ENCODE peak calls at places on chromosomes 4 and X, in six cellular contexts. One of them, this sample, is unnamed.

GRCh38 chrX:44872319-44872816 is 620 bp upstream of the KDM6A start:
- DNase-seq in AG10803: no peak
- DNase-seq in upper lobe of right lung: no peak
- DNase-seq in mesothelial cell of epicardium: peak
- DNase-seq in dorsolateral prefrontal cortex: no peak
- DNase-seq in tibial artery: peak
- DNase-seq in this sample: no peak

GRCh38 chr4:149684516-149684915 is 131.1 kb downstream of the IQCM start:
- DNase-seq in AG10803: no peak
- DNase-seq in upper lobe of right lung: no peak
- DNase-seq in mesothelial cell of epicardium: no peak
- DNase-seq in dorsolateral prefrontal cortex: no peak
- DNase-seq in tibial artery: no peak
- DNase-seq in this sample: no peak

GRCh38 chrX:130728208-130728607 is 174.8 kb downstream of the ENOX2 start:
- DNase-seq in AG10803: peak
- DNase-seq in upper lobe of right lung: no peak
- DNase-seq in mesothelial cell of epicardium: no peak
- DNase-seq in dorsolateral prefrontal cortex: no peak
- DNase-seq in tibial artery: no peak
- DNase-seq in this sample: no peak

GRCh38 chr4:8336412-8337075 is 67.0 kb downstream of the HTRA3 start:
- DNase-seq in AG10803: peak
- DNase-seq in upper lobe of right lung: no peak
- DNase-seq in mesothelial cell of epicardium: no peak
- DNase-seq in dorsolateral prefrontal cortex: no peak
- DNase-seq in tibial artery: no peak
- DNase-seq in this sample: no peak

GRCh38 chrX:41128955-41129354 is 43.7 kb downstream of the USP9X start:
- DNase-seq in AG10803: no peak
- DNase-seq in upper lobe of right lung: no peak
- DNase-seq in mesothelial cell of epicardium: no peak
- DNase-seq in dorsolateral prefrontal cortex: no peak
- DNase-seq in tibial artery: no peak
- DNase-seq in this sample: no peak

GRCh38 chr4:52852041-52852440 is 10.1 kb upstream of the RASL11B start:
- DNase-seq in AG10803: peak
- DNase-seq in upper lobe of right lung: no peak
- DNase-seq in mesothelial cell of epicardium: no peak
- DNase-seq in dorsolateral prefrontal cortex: no peak
- DNase-seq in tibial artery: no peak
- DNase-seq in this sample: no peak

GRCh38 chr4:99518883-99519282 is 8.1 kb downstream of the C4orf17 start:
- DNase-seq in AG10803: no peak
- DNase-seq in upper lobe of right lung: no peak
- DNase-seq in mesothelial cell of epicardium: no peak
- DNase-seq in dorsolateral prefrontal cortex: no peak
- DNase-seq in tibial artery: no peak
- DNase-seq in this sample: no peak

GRCh38 chrX:154021131-154021611 is 1.5 kb upstream of the IRAK1 start:
- DNase-seq in AG10803: peak
- DNase-seq in upper lobe of right lung: no peak
- DNase-seq in mesothelial cell of epicardium: no peak
- DNase-seq in dorsolateral prefrontal cortex: no peak
- DNase-seq in tibial artery: no peak
- DNase-seq in this sample: no peak

GRCh38 chrX:37926700-37927099 is 79.3 kb upstream of the DYNLT3 start:
- DNase-seq in AG10803: peak
- DNase-seq in upper lobe of right lung: no peak
- DNase-seq in mesothelial cell of epicardium: no peak
- DNase-seq in dorsolateral prefrontal cortex: no peak
- DNase-seq in tibial artery: no peak
- DNase-seq in this sample: no peak

GRCh38 chr4:15702941-15703403 is at the start of gene BST1:
- DNase-seq in AG10803: peak
- DNase-seq in upper lobe of right lung: peak
- DNase-seq in mesothelial cell of epicardium: no peak
- DNase-seq in dorsolateral prefrontal cortex: peak
- DNase-seq in tibial artery: peak
- DNase-seq in this sample: no peak

GRCh38 chr4:25856756-25857155 is 6.0 kb downstream of the SEL1L3 start:
- DNase-seq in AG10803: peak
- DNase-seq in upper lobe of right lung: no peak
- DNase-seq in mesothelial cell of epicardium: no peak
- DNase-seq in dorsolateral prefrontal cortex: no peak
- DNase-seq in tibial artery: no peak
- DNase-seq in this sample: no peak

GRCh38 chrX:47501226-47502071 is 18.4 kb upstream of the ZNF41 start:
- DNase-seq in AG10803: peak
- DNase-seq in upper lobe of right lung: no peak
- DNase-seq in mesothelial cell of epicardium: no peak
- DNase-seq in dorsolateral prefrontal cortex: no peak
- DNase-seq in tibial artery: no peak
- DNase-seq in this sample: no peak

GRCh38 chrX:110167952-110168451 is 149.9 kb downstream of the AMMECR1 start:
- DNase-seq in AG10803: peak
- DNase-seq in upper lobe of right lung: peak
- DNase-seq in mesothelial cell of epicardium: no peak
- DNase-seq in dorsolateral prefrontal cortex: no peak
- DNase-seq in tibial artery: no peak
- DNase-seq in this sample: peak

GRCh38 chrX:41781500-41781899 is 57.5 kb downstream of the GPR82 start:
- DNase-seq in AG10803: peak
- DNase-seq in upper lobe of right lung: no peak
- DNase-seq in mesothelial cell of epicardium: no peak
- DNase-seq in dorsolateral prefrontal cortex: no peak
- DNase-seq in tibial artery: no peak
- DNase-seq in this sample: no peak

GRCh38 chr4:27089186-27089585 is 228.5 kb downstream of the STIM2 start:
- DNase-seq in AG10803: no peak
- DNase-seq in upper lobe of right lung: no peak
- DNase-seq in mesothelial cell of epicardium: no peak
- DNase-seq in dorsolateral prefrontal cortex: no peak
- DNase-seq in tibial artery: no peak
- DNase-seq in this sample: no peak

GRCh38 chr4:136664988-136665387 is 867.3 kb downstream of the PCDH18 start:
- DNase-seq in AG10803: no peak
- DNase-seq in upper lobe of right lung: no peak
- DNase-seq in mesothelial cell of epicardium: no peak
- DNase-seq in dorsolateral prefrontal cortex: no peak
- DNase-seq in tibial artery: no peak
- DNase-seq in this sample: no peak

GRCh38 chrX:154967603-154968002 is 54.9 kb downstream of the F8 start:
- DNase-seq in AG10803: no peak
- DNase-seq in upper lobe of right lung: no peak
- DNase-seq in mesothelial cell of epicardium: no peak
- DNase-seq in dorsolateral prefrontal cortex: no peak
- DNase-seq in tibial artery: no peak
- DNase-seq in this sample: no peak

GRCh38 chrX:53681661-53682060 is 4.9 kb downstream of the HUWE1 start:
- DNase-seq in AG10803: no peak
- DNase-seq in upper lobe of right lung: no peak
- DNase-seq in mesothelial cell of epicardium: no peak
- DNase-seq in dorsolateral prefrontal cortex: no peak
- DNase-seq in tibial artery: no peak
- DNase-seq in this sample: no peak

GRCh38 chr4:184265566-184266351 is 48.1 kb upstream of the ENPP6 start:
- DNase-seq in AG10803: peak
- DNase-seq in upper lobe of right lung: no peak
- DNase-seq in mesothelial cell of epicardium: no peak
- DNase-seq in dorsolateral prefrontal cortex: no peak
- DNase-seq in tibial artery: no peak
- DNase-seq in this sample: no peak

GRCh38 chr4:102981005-102981404 is 38.5 kb downstream of the SLC9B1 start:
- DNase-seq in AG10803: no peak
- DNase-seq in upper lobe of right lung: no peak
- DNase-seq in mesothelial cell of epicardium: no peak
- DNase-seq in dorsolateral prefrontal cortex: no peak
- DNase-seq in tibial artery: no peak
- DNase-seq in this sample: no peak

GRCh38 chr4:57504139-57504538 is 394.0 kb upstream of the IGFBP7 start:
- DNase-seq in AG10803: no peak
- DNase-seq in upper lobe of right lung: no peak
- DNase-seq in mesothelial cell of epicardium: peak
- DNase-seq in dorsolateral prefrontal cortex: no peak
- DNase-seq in tibial artery: no peak
- DNase-seq in this sample: no peak

GRCh38 chrX:30649859-30650258 is 3.4 kb upstream of the GK start:
- DNase-seq in AG10803: no peak
- DNase-seq in upper lobe of right lung: no peak
- DNase-seq in mesothelial cell of epicardium: no peak
- DNase-seq in dorsolateral prefrontal cortex: no peak
- DNase-seq in tibial artery: no peak
- DNase-seq in this sample: no peak

GRCh38 chr4:26272654-26273307 is 48.0 kb upstream of the RBPJ start:
- DNase-seq in AG10803: no peak
- DNase-seq in upper lobe of right lung: no peak
- DNase-seq in mesothelial cell of epicardium: no peak
- DNase-seq in dorsolateral prefrontal cortex: no peak
- DNase-seq in tibial artery: no peak
- DNase-seq in this sample: no peak

GRCh38 chr4:87916636-87917035 is 58.9 kb upstream of the SPP1 start:
- DNase-seq in AG10803: no peak
- DNase-seq in upper lobe of right lung: no peak
- DNase-seq in mesothelial cell of epicardium: no peak
- DNase-seq in dorsolateral prefrontal cortex: no peak
- DNase-seq in tibial artery: no peak
- DNase-seq in this sample: no peak

GRCh38 chr4:26984896-26985295 is 124.3 kb downstream of the STIM2 start:
- DNase-seq in AG10803: no peak
- DNase-seq in upper lobe of right lung: no peak
- DNase-seq in mesothelial cell of epicardium: no peak
- DNase-seq in dorsolateral prefrontal cortex: no peak
- DNase-seq in tibial artery: no peak
- DNase-seq in this sample: no peak

GRCh38 chr4:783133-783541 is 42.8 kb downstream of the CPLX1 start:
- DNase-seq in AG10803: no peak
- DNase-seq in upper lobe of right lung: no peak
- DNase-seq in mesothelial cell of epicardium: no peak
- DNase-seq in dorsolateral prefrontal cortex: peak
- DNase-seq in tibial artery: no peak
- DNase-seq in this sample: no peak

GRCh38 chr4:1216869-1217294 is 32.0 kb downstream of the CTBP1 start:
- DNase-seq in AG10803: no peak
- DNase-seq in upper lobe of right lung: no peak
- DNase-seq in mesothelial cell of epicardium: no peak
- DNase-seq in dorsolateral prefrontal cortex: no peak
- DNase-seq in tibial artery: no peak
- DNase-seq in this sample: no peak

GRCh38 chr4:53763813-53764597 is 172.7 kb upstream of the LNX1 start:
- DNase-seq in AG10803: peak
- DNase-seq in upper lobe of right lung: no peak
- DNase-seq in mesothelial cell of epicardium: no peak
- DNase-seq in dorsolateral prefrontal cortex: no peak
- DNase-seq in tibial artery: no peak
- DNase-seq in this sample: no peak

GRCh38 chr4:8728536-8729407 is 136.2 kb downstream of the CPZ start:
- DNase-seq in AG10803: no peak
- DNase-seq in upper lobe of right lung: peak
- DNase-seq in mesothelial cell of epicardium: no peak
- DNase-seq in dorsolateral prefrontal cortex: peak
- DNase-seq in tibial artery: no peak
- DNase-seq in this sample: no peak

GRCh38 chrX:9071031-9071650 is 37.2 kb upstream of the FAM9B start:
- DNase-seq in AG10803: no peak
- DNase-seq in upper lobe of right lung: no peak
- DNase-seq in mesothelial cell of epicardium: no peak
- DNase-seq in dorsolateral prefrontal cortex: no peak
- DNase-seq in tibial artery: no peak
- DNase-seq in this sample: no peak

GRCh38 chr4:62377700-62378099 is 1177.6 kb downstream of the ADGRL3 start:
- DNase-seq in AG10803: no peak
- DNase-seq in upper lobe of right lung: no peak
- DNase-seq in mesothelial cell of epicardium: no peak
- DNase-seq in dorsolateral prefrontal cortex: no peak
- DNase-seq in tibial artery: no peak
- DNase-seq in this sample: no peak

GRCh38 chr4:18021720-18022571 is at the start of gene LCORL:
- DNase-seq in AG10803: peak
- DNase-seq in upper lobe of right lung: peak
- DNase-seq in mesothelial cell of epicardium: peak
- DNase-seq in dorsolateral prefrontal cortex: peak
- DNase-seq in tibial artery: peak
- DNase-seq in this sample: peak
- TF ChIP-seq CTCF in AG10803: no peak
- TF ChIP-seq CTCF in upper lobe of right lung: peak
- TF ChIP-seq CTCF in mesothelial cell of epicardium: no peak
- TF ChIP-seq CTCF in dorsolateral prefrontal cortex: peak
- TF ChIP-seq CTCF in tibial artery: no peak
- TF ChIP-seq CTCF in this sample: peak

GRCh38 chrX:119177278-119177677 is 49.7 kb upstream of the KIAA1210 start:
- DNase-seq in AG10803: no peak
- DNase-seq in upper lobe of right lung: no peak
- DNase-seq in mesothelial cell of epicardium: no peak
- DNase-seq in dorsolateral prefrontal cortex: no peak
- DNase-seq in tibial artery: no peak
- DNase-seq in this sample: no peak

GRCh38 chrX:119187298-119187697 is 48.8 kb upstream of the PGRMC1 start:
- DNase-seq in AG10803: no peak
- DNase-seq in upper lobe of right lung: no peak
- DNase-seq in mesothelial cell of epicardium: no peak
- DNase-seq in dorsolateral prefrontal cortex: no peak
- DNase-seq in tibial artery: no peak
- DNase-seq in this sample: no peak

GRCh38 chrX:119186763-119187162 is 49.3 kb upstream of the PGRMC1 start:
- DNase-seq in AG10803: no peak
- DNase-seq in upper lobe of right lung: no peak
- DNase-seq in mesothelial cell of epicardium: no peak
- DNase-seq in dorsolateral prefrontal cortex: no peak
- DNase-seq in tibial artery: no peak
- DNase-seq in this sample: no peak

GRCh38 chrX:119186194-119186593 is 49.9 kb upstream of the PGRMC1 start:
- DNase-seq in AG10803: no peak
- DNase-seq in upper lobe of right lung: no peak
- DNase-seq in mesothelial cell of epicardium: no peak
- DNase-seq in dorsolateral prefrontal cortex: no peak
- DNase-seq in tibial artery: no peak
- DNase-seq in this sample: no peak

GRCh38 chrX:119181491-119181890 is 53.9 kb upstream of the KIAA1210 start:
- DNase-seq in AG10803: no peak
- DNase-seq in upper lobe of right lung: no peak
- DNase-seq in mesothelial cell of epicardium: no peak
- DNase-seq in dorsolateral prefrontal cortex: no peak
- DNase-seq in tibial artery: no peak
- DNase-seq in this sample: no peak
- TF ChIP-seq CTCF in AG10803: peak
- TF ChIP-seq CTCF in upper lobe of right lung: no peak
- TF ChIP-seq CTCF in mesothelial cell of epicardium: no peak
- TF ChIP-seq CTCF in dorsolateral prefrontal cortex: peak
- TF ChIP-seq CTCF in tibial artery: no peak
- TF ChIP-seq CTCF in this sample: no peak

GRCh38 chr4:110850461-110851447 is 227.9 kb upstream of the PITX2 start:
- DNase-seq in AG10803: no peak
- DNase-seq in upper lobe of right lung: no peak
- DNase-seq in mesothelial cell of epicardium: no peak
- DNase-seq in dorsolateral prefrontal cortex: no peak
- DNase-seq in tibial artery: no peak
- DNase-seq in this sample: no peak
- TF ChIP-seq CTCF in AG10803: no peak
- TF ChIP-seq CTCF in upper lobe of right lung: no peak
- TF ChIP-seq CTCF in mesothelial cell of epicardium: no peak
- TF ChIP-seq CTCF in dorsolateral prefrontal cortex: no peak
- TF ChIP-seq CTCF in tibial artery: no peak
- TF ChIP-seq CTCF in this sample: no peak

GRCh38 chr4:138494931-138495330 is 252.8 kb upstream of the SLC7A11 start:
- DNase-seq in AG10803: peak
- DNase-seq in upper lobe of right lung: no peak
- DNase-seq in mesothelial cell of epicardium: no peak
- DNase-seq in dorsolateral prefrontal cortex: no peak
- DNase-seq in tibial artery: no peak
- DNase-seq in this sample: no peak
- TF ChIP-seq CTCF in AG10803: peak
- TF ChIP-seq CTCF in upper lobe of right lung: peak
- TF ChIP-seq CTCF in mesothelial cell of epicardium: no peak
- TF ChIP-seq CTCF in dorsolateral prefrontal cortex: peak
- TF ChIP-seq CTCF in tibial artery: no peak
- TF ChIP-seq CTCF in this sample: no peak

This sample was measured in neural crest cell.